ENCODE peak calls at places on chromosomes 12 and 14, in five cellular contexts. F, S, B, P and X are unnamed samples.

GRCh38 chr12:111088409-111088808 is 168.0 kb upstream of the MYL2 start:
- DNase-seq in F (no peak), S (no peak), B (no peak), P (no peak), X (no peak)

GRCh38 chr12:58172433-58173073 is 231.2 kb downstream of the ATP23 start:
- DNase-seq in F (no peak), S (no peak), B (no peak), P (no peak), X (no peak)

GRCh38 chr14:75514673-75515630 is 7.3 kb upstream of the BATF start:
- DNase-seq in F (no peak), S (peak; percentile 90), B (no peak), P (no peak), X (no peak)

GRCh38 chr14:92690171-92691011 is 58.0 kb downstream of the LGMN start:
- DNase-seq in F (no peak), S (peak; percentile 66), B (peak; percentile 25), P (peak; percentile 53), X (no peak)

GRCh38 chr12:62834406-62834805 is 100.5 kb downstream of the PPM1H start:
- DNase-seq in F (no peak), S (peak; percentile 19), B (peak; percentile 43), P (no peak), X (no peak)

GRCh38 chr14:97021001-97021400 is 223.8 kb downstream of the VRK1 start:
- DNase-seq in F (no peak), S (no peak), B (no peak), P (no peak), X (no peak)

GRCh38 chr14:103022669-103023044 is 34.7 kb downstream of the CDC42BPB start:
- DNase-seq in F (no peak), S (no peak), B (no peak), P (no peak), X (no peak)

GRCh38 chr14:79809849-79810612 is 401.3 kb downstream of the DIO2 start:
- DNase-seq in F (no peak), S (peak; percentile 15), B (no peak), P (peak; percentile 36), X (no peak)

GRCh38 chr12:100908501-100908900 is 113.9 kb downstream of the ANO4 start:
- DNase-seq in F (no peak), S (no peak), B (no peak), P (no peak), X (no peak)

GRCh38 chr12:94150483-94151225 is 2.3 kb downstream of the PLXNC1 start:
- DNase-seq in F (no peak), S (peak; percentile 61), B (no peak), P (no peak), X (no peak)

GRCh38 chr14:74579447-74580274 is 32.4 kb downstream of the LTBP2 start:
- DNase-seq in F (no peak), S (no peak), B (no peak), P (no peak), X (no peak)

GRCh38 chr12:94725375-94726168 is 75.2 kb upstream of the TMCC3 start:
- DNase-seq in F (no peak), S (peak; percentile 56), B (peak; percentile 41), P (peak; percentile 13), X (no peak)

GRCh38 chr12:74415633-74416032 is 122.0 kb upstream of the ATXN7L3B start:
- DNase-seq in F (no peak), S (peak; percentile 34), B (no peak), P (no peak), X (no peak)

GRCh38 chr12:12586879-12587675 is 24.4 kb upstream of the DUSP16 start:
- DNase-seq in F (no peak), S (no peak), B (no peak), P (peak; percentile 69), X (no peak)

GRCh38 chr14:95255487-95255886 is 64.2 kb downstream of the CLMN start:
- DNase-seq in F (no peak), S (peak; percentile 55), B (peak; percentile 59), P (peak; percentile 42), X (no peak)

GRCh38 chr14:50615566-50615965 is 52.5 kb downstream of the SAV1 start:
- DNase-seq in F (no peak), S (no peak), B (no peak), P (no peak), X (no peak)

GRCh38 chr14:72904840-72905561 is 11.1 kb upstream of the DPF3 start:
- DNase-seq in F (no peak), S (peak; percentile 73), B (peak; percentile 59), P (peak; percentile 63), X (peak; percentile 45)

GRCh38 chr12:132071001-132071810 is 72.9 kb downstream of the DDX51 start:
- DNase-seq in F (no peak), S (peak; percentile 81), B (no peak), P (no peak), X (no peak)

GRCh38 chr12:124599074-124599999 is 31.9 kb upstream of the NCOR2 start:
- DNase-seq in F (no peak), S (no peak), B (no peak), P (no peak), X (no peak)

GRCh38 chr14:38286481-38286880 is 30.6 kb upstream of the CLEC14A start:
- DNase-seq in F (no peak), S (no peak), B (no peak), P (no peak), X (no peak)

GRCh38 chr12:79373896-79374499 is 316.8 kb downstream of the PAWR start:
- DNase-seq in F (no peak), S (peak; percentile 18), B (no peak), P (no peak), X (no peak)

GRCh38 chr14:76924363-76925151 is 98.3 kb downstream of the LRRC74A start:
- DNase-seq in F (no peak), S (peak; percentile 41), B (no peak), P (no peak), X (no peak)

GRCh38 chr14:68284834-68285233 is 465.3 kb downstream of the RAD51B start:
- DNase-seq in F (no peak), S (peak; percentile 83), B (no peak), P (no peak), X (no peak)

GRCh38 chr12:613996-614726 is 49.1 kb downstream of the NINJ2 start:
- DNase-seq in F (no peak), S (peak; percentile 58), B (no peak), P (no peak), X (no peak)

GRCh38 chr14:87049886-87050820 is 942.8 kb downstream of the GALC start:
- DNase-seq in F (no peak), S (peak; percentile 1), B (no peak), P (no peak), X (no peak)
- TF ChIP-seq CTCF in F (no peak), S (peak; percentile 15), B (peak; percentile 7), P (no peak), X (no peak)

GRCh38 chr14:51828017-51828797 is 32.2 kb upstream of the GNG2 start:
- DNase-seq in F (peak; percentile 12), S (peak; percentile 77), B (no peak), P (no peak), X (no peak)
- TF ChIP-seq CTCF in F (no peak), S (no peak), B (no peak), P (no peak), X (no peak)

DNA sequence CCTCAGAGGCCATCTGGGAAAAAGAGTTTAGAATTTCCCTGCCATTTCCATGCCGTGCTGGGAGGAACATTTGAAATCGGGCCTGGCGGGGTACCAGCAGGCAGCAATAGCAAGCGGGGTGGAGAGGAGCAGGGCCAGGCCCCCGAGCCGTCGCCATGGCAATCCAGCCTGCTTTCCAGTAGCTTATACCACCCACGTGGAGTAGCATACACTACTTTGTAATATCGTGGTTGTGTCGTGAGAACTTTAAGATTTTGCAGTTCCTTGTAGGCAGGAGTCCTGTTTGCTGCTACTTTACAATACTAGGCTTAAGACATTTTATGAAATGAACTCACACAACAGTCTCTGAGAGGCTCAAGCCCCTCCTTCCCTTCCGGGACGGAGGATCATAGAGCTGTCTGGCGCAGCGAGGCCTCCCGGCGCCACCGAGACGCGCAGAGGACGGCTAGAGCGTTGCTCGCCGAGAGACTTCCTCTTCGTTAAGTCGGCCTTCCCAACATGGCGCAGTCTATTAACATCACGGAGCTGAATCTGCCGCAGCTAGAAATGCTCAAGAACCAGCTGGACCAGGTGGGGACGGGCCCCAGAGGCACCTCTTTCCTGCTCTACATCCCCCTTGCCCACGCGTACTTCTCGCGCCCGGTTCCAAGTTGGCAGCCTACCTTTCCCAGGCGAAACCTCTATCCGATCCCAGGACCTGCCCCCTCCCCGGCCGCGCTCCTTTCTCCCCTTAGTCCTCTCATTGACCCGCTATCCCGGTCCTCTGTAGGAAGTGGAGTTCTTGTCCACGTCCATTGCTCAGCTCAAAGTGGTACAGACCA is at the start of gene PFDN5:
- DNase-seq in F (peak; percentile 49), S (peak; percentile 95), B (peak; percentile 91), P (peak; percentile 89), X (peak; percentile 59)
- TF ChIP-seq CTCF in F (no peak), S (no peak), B (peak; percentile 11), P (no peak), X (no peak)

DNA sequence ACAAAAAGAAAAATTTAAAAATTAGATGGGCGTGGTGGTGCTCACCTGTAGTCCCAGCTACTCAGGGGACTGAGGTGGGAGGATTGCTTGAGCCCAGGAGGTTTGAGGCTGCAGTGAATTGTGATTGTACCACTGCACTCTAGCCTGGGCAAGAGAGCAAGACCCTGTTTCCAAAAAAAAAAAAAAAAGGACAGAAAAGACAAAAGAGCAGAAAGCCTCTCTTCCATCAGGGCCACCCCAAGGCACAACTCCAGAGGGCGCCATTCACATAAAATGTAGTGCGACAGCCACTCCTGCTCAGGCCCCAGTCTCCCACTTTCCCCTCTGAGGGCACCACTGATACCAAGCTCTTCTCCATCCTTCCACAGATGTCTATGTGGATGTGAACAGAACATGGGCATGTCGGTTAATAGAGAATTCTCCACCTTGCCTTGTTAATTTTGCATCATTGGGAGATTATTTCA is 41.8 kb downstream of the DGLUCY start:
- DNase-seq in F (no peak), S (no peak), B (no peak), P (no peak), X (no peak)
- TF ChIP-seq CTCF in F (no peak), S (no peak), B (no peak), P (no peak), X (no peak)

GRCh38 chr14:86457729-86458128 is 927.8 kb downstream of the FLRT2 start:
- DNase-seq in F (no peak), S (no peak), B (no peak), P (no peak), X (no peak)

GRCh38 chr14:86464386-86464785 is 934.4 kb downstream of the FLRT2 start:
- DNase-seq in F (no peak), S (no peak), B (no peak), P (no peak), X (no peak)

GRCh38 chr14:86462193-86462592 is 932.2 kb downstream of the FLRT2 start:
- DNase-seq in F (no peak), S (peak; percentile 1), B (no peak), P (no peak), X (no peak)
- TF ChIP-seq CTCF in F (no peak), S (peak; percentile 16), B (no peak), P (no peak), X (no peak)

GRCh38 chr12:70448371-70448770 is 82.3 kb downstream of the KCNMB4 start:
- DNase-seq in F (no peak), S (no peak), B (peak; percentile 6), P (no peak), X (no peak)
- TF ChIP-seq CTCF in F (no peak), S (no peak), B (no peak), P (no peak), X (no peak)

GRCh38 chr12:113609692-113610469 is 138.2 kb upstream of the LHX5 start:
- DNase-seq in F (no peak), S (no peak), B (no peak), P (no peak), X (no peak)
- TF ChIP-seq CTCF in F (no peak), S (no peak), B (no peak), P (no peak), X (no peak)